ENCODE peak calls at places on chromosomes 1 and 21, in seven cellular contexts. One of them, this sample, is unnamed.

GRCh38 chr1:206687915-206688442 is 3.3 kb downstream of the MAPKAPK2 start:
- DNase-seq in SK-N-SH: no peak
- DNase-seq in H1: no peak
- DNase-seq in GM12878: no peak
- DNase-seq in K562: no peak
- DNase-seq in HCT116: no peak
- DNase-seq in HepG2: no peak
- DNase-seq in this sample: no peak

GRCh38 chr21:26797878-26798456 is 47.2 kb downstream of the ADAMTS1 start:
- DNase-seq in SK-N-SH: no peak
- DNase-seq in H1: no peak
- DNase-seq in GM12878: no peak
- DNase-seq in K562: no peak
- DNase-seq in HCT116: no peak
- DNase-seq in HepG2: no peak
- DNase-seq in this sample: no peak

GRCh38 chr1:147630447-147630846 is 39.9 kb downstream of the ACP6 start:
- DNase-seq in SK-N-SH: no peak
- DNase-seq in H1: no peak
- DNase-seq in GM12878: no peak
- DNase-seq in K562: no peak
- DNase-seq in HCT116: no peak
- DNase-seq in HepG2: no peak
- DNase-seq in this sample: no peak

GRCh38 chr1:39977202-39977601 is 22.3 kb downstream of the MFSD2A start:
- DNase-seq in SK-N-SH: no peak
- DNase-seq in H1: no peak
- DNase-seq in GM12878: no peak
- DNase-seq in K562: no peak
- DNase-seq in HCT116: no peak
- DNase-seq in HepG2: no peak
- DNase-seq in this sample: no peak

GRCh38 chr1:178548108-178548507 is 35.2 kb downstream of the TEX35 start:
- DNase-seq in SK-N-SH: no peak
- DNase-seq in H1: no peak
- DNase-seq in GM12878: no peak
- DNase-seq in K562: no peak
- DNase-seq in HCT116: no peak
- DNase-seq in HepG2: no peak
- DNase-seq in this sample: no peak

GRCh38 chr1:37795340-37796110 is 1.9 kb downstream of the MANEAL start:
- DNase-seq in SK-N-SH: peak; percentile 67
- DNase-seq in H1: peak; percentile 92
- DNase-seq in GM12878: no peak
- DNase-seq in K562: peak; percentile 86
- DNase-seq in HCT116: no peak
- DNase-seq in HepG2: no peak
- DNase-seq in this sample: peak; percentile 67

GRCh38 chr1:211685823-211686222 is 10.4 kb upstream of the NEK2 start:
- DNase-seq in SK-N-SH: no peak
- DNase-seq in H1: no peak
- DNase-seq in GM12878: no peak
- DNase-seq in K562: no peak
- DNase-seq in HCT116: no peak
- DNase-seq in HepG2: no peak
- DNase-seq in this sample: no peak

GRCh38 chr1:223712856-223713494 is 636 bp downstream of the CAPN2 start:
- DNase-seq in SK-N-SH: no peak
- DNase-seq in H1: peak; percentile 67
- DNase-seq in GM12878: no peak
- DNase-seq in K562: peak; percentile 82
- DNase-seq in HCT116: no peak
- DNase-seq in HepG2: no peak
- DNase-seq in this sample: no peak

GRCh38 chr1:2801046-2801445 is 447 bp downstream of the TTC34 start:
- DNase-seq in SK-N-SH: no peak
- DNase-seq in H1: no peak
- DNase-seq in GM12878: no peak
- DNase-seq in K562: no peak
- DNase-seq in HCT116: no peak
- DNase-seq in HepG2: no peak
- DNase-seq in this sample: no peak

GRCh38 chr1:226624526-226624925 is 76.0 kb downstream of the STUM start:
- DNase-seq in SK-N-SH: no peak
- DNase-seq in H1: no peak
- DNase-seq in GM12878: no peak
- DNase-seq in K562: no peak
- DNase-seq in HCT116: no peak
- DNase-seq in HepG2: no peak
- DNase-seq in this sample: no peak

GRCh38 chr1:224621813-224622682 is 5.9 kb downstream of the CNIH3 start:
- DNase-seq in SK-N-SH: no peak
- DNase-seq in H1: no peak
- DNase-seq in GM12878: no peak
- DNase-seq in K562: no peak
- DNase-seq in HCT116: no peak
- DNase-seq in HepG2: no peak
- DNase-seq in this sample: no peak

GRCh38 chr1:10888289-10888688 is 91.8 kb upstream of the CASZ1 start:
- DNase-seq in SK-N-SH: no peak
- DNase-seq in H1: peak; percentile 67
- DNase-seq in GM12878: no peak
- DNase-seq in K562: no peak
- DNase-seq in HCT116: no peak
- DNase-seq in HepG2: no peak
- DNase-seq in this sample: no peak

GRCh38 chr1:40658895-40659648 is 6.4 kb downstream of the RIMS3 start:
- DNase-seq in SK-N-SH: no peak
- DNase-seq in H1: no peak
- DNase-seq in GM12878: no peak
- DNase-seq in K562: peak; percentile 27
- DNase-seq in HCT116: no peak
- DNase-seq in HepG2: no peak
- DNase-seq in this sample: no peak

GRCh38 chr21:45299864-45300785 is 12.4 kb upstream of the POFUT2 start:
- DNase-seq in SK-N-SH: no peak
- DNase-seq in H1: no peak
- DNase-seq in GM12878: no peak
- DNase-seq in K562: no peak
- DNase-seq in HCT116: no peak
- DNase-seq in HepG2: no peak
- DNase-seq in this sample: no peak

GRCh38 chr1:212281589-212281988 is 3.6 kb upstream of the PPP2R5A start:
- DNase-seq in SK-N-SH: no peak
- DNase-seq in H1: no peak
- DNase-seq in GM12878: no peak
- DNase-seq in K562: no peak
- DNase-seq in HCT116: no peak
- DNase-seq in HepG2: no peak
- DNase-seq in this sample: no peak

GRCh38 chr1:54582566-54583306 is 34.7 kb downstream of the ACOT11 start:
- DNase-seq in SK-N-SH: peak; percentile 66
- DNase-seq in H1: peak; percentile 78
- DNase-seq in GM12878: no peak
- DNase-seq in K562: no peak
- DNase-seq in HCT116: no peak
- DNase-seq in HepG2: no peak
- DNase-seq in this sample: no peak

DNA sequence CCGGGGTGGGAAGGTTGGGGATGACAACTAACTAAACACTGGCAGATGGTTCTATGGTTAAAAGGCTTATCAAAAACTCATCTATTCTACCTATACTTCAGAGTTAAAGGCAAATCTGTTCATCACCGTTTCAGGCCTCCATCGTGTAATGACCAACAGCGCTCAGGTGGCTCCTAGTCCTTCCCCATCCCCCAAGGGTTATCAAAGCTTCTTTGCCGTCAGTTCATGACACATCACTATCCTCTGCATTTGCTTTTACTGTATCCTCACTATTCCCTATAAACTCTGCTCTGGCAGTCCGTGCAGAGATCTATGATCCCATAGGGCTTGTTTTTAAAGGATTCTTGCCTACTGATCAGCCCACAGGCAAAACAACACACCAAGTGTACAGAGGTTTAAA is 8.2 kb downstream of the HMGN1 start:
- DNase-seq in SK-N-SH: no peak
- DNase-seq in H1: no peak
- DNase-seq in GM12878: no peak
- DNase-seq in K562: no peak
- DNase-seq in HCT116: no peak
- DNase-seq in HepG2: no peak
- DNase-seq in this sample: no peak
- TF ChIP-seq JUND in SK-N-SH: no peak
- TF ChIP-seq JUND in H1: no peak
- TF ChIP-seq JUND in GM12878: no peak
- TF ChIP-seq JUND in K562: no peak
- TF ChIP-seq JUND in HCT116: no peak
- TF ChIP-seq JUND in HepG2: no peak
- TF ChIP-seq JUND in this sample: no peak

GRCh38 chr1:93779540-93780121 is 98.0 kb upstream of the BCAR3 start:
- DNase-seq in SK-N-SH: no peak
- DNase-seq in H1: no peak
- DNase-seq in GM12878: no peak
- DNase-seq in K562: no peak
- DNase-seq in HCT116: peak; percentile 83
- DNase-seq in HepG2: no peak
- DNase-seq in this sample: peak; percentile 97
- TF ChIP-seq JUND in SK-N-SH: peak; percentile 64
- TF ChIP-seq JUND in H1: no peak
- TF ChIP-seq JUND in GM12878: no peak
- TF ChIP-seq JUND in K562: no peak
- TF ChIP-seq JUND in HCT116: peak; percentile 77
- TF ChIP-seq JUND in HepG2: no peak
- TF ChIP-seq JUND in this sample: peak; percentile 80

GRCh38 chr1:168321945-168322344 is 41.3 kb downstream of the TBX19 start:
- DNase-seq in SK-N-SH: no peak
- DNase-seq in H1: no peak
- DNase-seq in GM12878: no peak
- DNase-seq in K562: peak; percentile 32
- DNase-seq in HCT116: peak; percentile 27
- DNase-seq in HepG2: peak; percentile 31
- DNase-seq in this sample: peak; percentile 73
- TF ChIP-seq JUND in SK-N-SH: no peak
- TF ChIP-seq JUND in H1: no peak
- TF ChIP-seq JUND in GM12878: no peak
- TF ChIP-seq JUND in K562: no peak
- TF ChIP-seq JUND in HCT116: no peak
- TF ChIP-seq JUND in HepG2: no peak
- TF ChIP-seq JUND in this sample: no peak

GRCh38 chr1:95145493-95145892 is 28.3 kb downstream of the TLCD4 start:
- DNase-seq in SK-N-SH: no peak
- DNase-seq in H1: no peak
- DNase-seq in GM12878: no peak
- DNase-seq in K562: no peak
- DNase-seq in HCT116: no peak
- DNase-seq in HepG2: no peak
- DNase-seq in this sample: no peak

GRCh38 chr1:95146637-95147036 is 29.5 kb downstream of the TLCD4 start:
- DNase-seq in SK-N-SH: no peak
- DNase-seq in H1: no peak
- DNase-seq in GM12878: no peak
- DNase-seq in K562: no peak
- DNase-seq in HCT116: no peak
- DNase-seq in HepG2: no peak
- DNase-seq in this sample: no peak
- TF ChIP-seq JUND in SK-N-SH: no peak
- TF ChIP-seq JUND in H1: no peak
- TF ChIP-seq JUND in GM12878: no peak
- TF ChIP-seq JUND in K562: no peak
- TF ChIP-seq JUND in HCT116: no peak
- TF ChIP-seq JUND in HepG2: no peak
- TF ChIP-seq JUND in this sample: no peak

GRCh38 chr1:83511327-83511726 is 487.6 kb downstream of the TTLL7 start:
- DNase-seq in SK-N-SH: no peak
- DNase-seq in H1: no peak
- DNase-seq in GM12878: no peak
- DNase-seq in K562: no peak
- DNase-seq in HCT116: no peak
- DNase-seq in HepG2: no peak
- DNase-seq in this sample: no peak

GRCh38 chr1:83520797-83521196 is 478.1 kb downstream of the TTLL7 start:
- DNase-seq in SK-N-SH: no peak
- DNase-seq in H1: no peak
- DNase-seq in GM12878: no peak
- DNase-seq in K562: no peak
- DNase-seq in HCT116: no peak
- DNase-seq in HepG2: no peak
- DNase-seq in this sample: no peak

GRCh38 chr1:83515566-83516169 is 483.3 kb downstream of the TTLL7 start:
- DNase-seq in SK-N-SH: no peak
- DNase-seq in H1: no peak
- DNase-seq in GM12878: no peak
- DNase-seq in K562: no peak
- DNase-seq in HCT116: no peak
- DNase-seq in HepG2: no peak
- DNase-seq in this sample: peak; percentile 43

GRCh38 chr1:83512371-83513004 is 486.4 kb downstream of the TTLL7 start:
- DNase-seq in SK-N-SH: no peak
- DNase-seq in H1: no peak
- DNase-seq in GM12878: no peak
- DNase-seq in K562: no peak
- DNase-seq in HCT116: no peak
- DNase-seq in HepG2: no peak
- DNase-seq in this sample: no peak

DNA sequence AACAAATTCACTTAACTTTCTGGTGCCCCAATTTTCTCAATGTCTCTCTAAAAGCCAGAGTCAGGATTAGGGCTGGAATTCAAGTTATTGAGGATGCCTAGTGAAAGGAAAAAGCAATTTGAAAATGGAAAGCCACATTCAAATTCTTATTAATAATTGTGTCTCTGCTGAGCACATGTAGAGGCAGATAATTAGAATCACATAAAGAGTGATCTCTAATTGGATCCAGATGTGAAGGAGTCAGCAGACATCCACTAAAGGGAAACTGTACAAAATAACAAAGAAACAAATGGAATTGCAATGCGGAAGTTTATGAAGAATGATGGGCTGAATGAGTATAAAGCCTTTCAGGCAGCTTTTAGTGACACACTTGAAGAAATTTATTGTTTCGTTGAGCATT is 482.6 kb downstream of the TTLL7 start:
- DNase-seq in SK-N-SH: peak; percentile 11
- DNase-seq in H1: no peak
- DNase-seq in GM12878: no peak
- DNase-seq in K562: no peak
- DNase-seq in HCT116: no peak
- DNase-seq in HepG2: no peak
- DNase-seq in this sample: no peak
- TF ChIP-seq JUND in SK-N-SH: no peak
- TF ChIP-seq JUND in H1: no peak
- TF ChIP-seq JUND in GM12878: no peak
- TF ChIP-seq JUND in K562: no peak
- TF ChIP-seq JUND in HCT116: no peak
- TF ChIP-seq JUND in HepG2: no peak
- TF ChIP-seq JUND in this sample: no peak

GRCh38 chr21:46633561-46633960 is 1.9 kb upstream of the PRMT2 start:
- DNase-seq in SK-N-SH: no peak
- DNase-seq in H1: no peak
- DNase-seq in GM12878: no peak
- DNase-seq in K562: no peak
- DNase-seq in HCT116: no peak
- DNase-seq in HepG2: no peak
- DNase-seq in this sample: no peak
- TF ChIP-seq JUND in SK-N-SH: no peak
- TF ChIP-seq JUND in H1: no peak
- TF ChIP-seq JUND in GM12878: no peak
- TF ChIP-seq JUND in K562: no peak
- TF ChIP-seq JUND in HCT116: no peak
- TF ChIP-seq JUND in HepG2: no peak
- TF ChIP-seq JUND in this sample: no peak

This sample was measured in T47D.